ENCODE peak calls at places on chromosomes 3 and 15, in six cellular contexts. Y is CD4-positive, CD25-positive, alpha-beta regulatory T cell; F is thyroid gland; Z is brain microvascular endothelial cell; J is sigmoid colon; K is heart left ventricle. Q is an unnamed sample.
A peak's percentile ranks its signal among the peaks of the same experiment; 100 is the strongest.

GRCh38 chr3:155548194-155548593 is 196.7 kb downstream of the PLCH1 start:
- DNase-seq in Y (no peak), F (no peak), Z (peak; percentile 17), J (no peak), K (no peak), Q (no peak)

GRCh38 chr3:17091895-17092294 is 207.1 kb downstream of the PLCL2 start:
- DNase-seq in Y (no peak), F (no peak), Z (no peak), J (no peak), K (no peak), Q (no peak)

GRCh38 chr3:196611761-196612483 is 27.6 kb upstream of the NRROS start:
- DNase-seq in Y (peak; percentile 48), F (no peak), Z (no peak), J (no peak), K (no peak), Q (no peak)

GRCh38 chr3:155356594-155357370 is 63.3 kb upstream of the STRIT1 start:
- DNase-seq in Y (no peak), F (no peak), Z (no peak), J (no peak), K (no peak), Q (peak; percentile 53)

GRCh38 chr3:140532793-140533330 is 145.0 kb upstream of the TRIM42 start:
- DNase-seq in Y (no peak), F (no peak), Z (no peak), J (no peak), K (no peak), Q (no peak)

GRCh38 chr3:111924283-111924682 is 54.5 kb upstream of the ABHD10 start:
- DNase-seq in Y (no peak), F (peak; percentile 74), Z (no peak), J (peak; percentile 93), K (peak; percentile 70), Q (no peak)

GRCh38 chr3:58874795-58875194 is 175.0 kb downstream of the CFAP20DC start:
- DNase-seq in Y (peak; percentile 27), F (no peak), Z (peak; percentile 9), J (no peak), K (no peak), Q (no peak)

GRCh38 chr15:92803852-92804609 is 96.1 kb upstream of the CHD2 start:
- DNase-seq in Y (peak; percentile 43), F (peak; percentile 91), Z (peak; percentile 99), J (peak; percentile 92), K (no peak), Q (peak; percentile 57)

GRCh38 chr3:170992854-170993253 is 33.7 kb downstream of the SLC2A2 start:
- DNase-seq in Y (no peak), F (no peak), Z (no peak), J (no peak), K (no peak), Q (no peak)

GRCh38 chr3:140771030-140771677 is 93.3 kb downstream of the TRIM42 start:
- DNase-seq in Y (no peak), F (no peak), Z (no peak), J (no peak), K (no peak), Q (no peak)

GRCh38 chr15:27902680-27903385 is 196.3 kb downstream of the OCA2 start:
- DNase-seq in Y (no peak), F (no peak), Z (no peak), J (no peak), K (no peak), Q (no peak)

GRCh38 chr3:124883191-124883747 is 3.9 kb downstream of the ITGB5 start:
- DNase-seq in Y (no peak), F (no peak), Z (no peak), J (no peak), K (no peak), Q (peak; percentile 28)
- H3K4me3 ChIP-seq in Y (no peak overlapping the region), F (no peak overlapping the region), Z (no peak overlapping the region), J (no peak overlapping the region), K (no peak overlapping the region), Q (no peak overlapping the region)

GRCh38 chr3:183951459-183951858 is 66.2 kb downstream of the ABCC5 start:
- DNase-seq in Y (no peak), F (no peak), Z (no peak), J (no peak), K (no peak), Q (no peak)
- H3K36me3 ChIP-seq in Y (peaks cover 27% of the 10 kb centered on the region), F (peaks cover 20% of the 10 kb centered on the region), Z (peaks cover 28% of the 10 kb centered on the region), J (peaks cover 87% of the 10 kb centered on the region), K (peaks cover 20% of the 10 kb centered on the region), Q (peaks cover 29% of the 10 kb centered on the region)

DNA sequence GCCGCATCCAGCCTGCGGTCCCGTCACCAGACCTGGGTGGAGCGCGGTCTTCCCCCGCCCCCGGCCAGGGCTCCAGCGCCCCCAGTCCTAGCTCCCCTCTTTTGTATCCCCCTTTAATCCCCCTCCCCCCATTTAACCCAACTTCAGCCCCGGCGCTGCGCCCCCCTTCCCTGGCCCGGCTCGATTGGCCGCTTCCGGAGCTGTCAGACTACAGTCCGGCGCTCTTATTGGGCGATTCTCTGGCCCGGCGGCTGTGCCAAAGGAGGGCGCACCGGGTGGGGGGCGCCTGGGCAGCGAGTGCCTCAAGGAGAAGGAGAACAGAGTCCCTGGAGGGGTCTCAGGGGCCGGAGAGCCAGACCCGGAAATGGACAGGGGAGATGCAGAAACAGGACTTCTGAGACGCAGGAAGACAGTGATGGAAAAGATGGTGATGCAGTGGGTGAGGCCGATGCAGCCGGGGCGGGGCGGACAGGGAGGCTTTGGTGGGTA is 1.1 kb upstream of the ADCY5 start:
- DNase-seq in Y (no peak), F (no peak), Z (no peak), J (no peak), K (no peak), Q (no peak)
- H3K27me3 ChIP-seq in Y (peaks cover 17% of the 10 kb centered on the region), F (peaks cover 19% of the 10 kb centered on the region), Z (peaks cover 48% of the 10 kb centered on the region), J (no peaks in the 10 kb centered on the region), K (peaks cover 5% of the 10 kb centered on the region), Q (peaks cover 32% of the 10 kb centered on the region)

DNA sequence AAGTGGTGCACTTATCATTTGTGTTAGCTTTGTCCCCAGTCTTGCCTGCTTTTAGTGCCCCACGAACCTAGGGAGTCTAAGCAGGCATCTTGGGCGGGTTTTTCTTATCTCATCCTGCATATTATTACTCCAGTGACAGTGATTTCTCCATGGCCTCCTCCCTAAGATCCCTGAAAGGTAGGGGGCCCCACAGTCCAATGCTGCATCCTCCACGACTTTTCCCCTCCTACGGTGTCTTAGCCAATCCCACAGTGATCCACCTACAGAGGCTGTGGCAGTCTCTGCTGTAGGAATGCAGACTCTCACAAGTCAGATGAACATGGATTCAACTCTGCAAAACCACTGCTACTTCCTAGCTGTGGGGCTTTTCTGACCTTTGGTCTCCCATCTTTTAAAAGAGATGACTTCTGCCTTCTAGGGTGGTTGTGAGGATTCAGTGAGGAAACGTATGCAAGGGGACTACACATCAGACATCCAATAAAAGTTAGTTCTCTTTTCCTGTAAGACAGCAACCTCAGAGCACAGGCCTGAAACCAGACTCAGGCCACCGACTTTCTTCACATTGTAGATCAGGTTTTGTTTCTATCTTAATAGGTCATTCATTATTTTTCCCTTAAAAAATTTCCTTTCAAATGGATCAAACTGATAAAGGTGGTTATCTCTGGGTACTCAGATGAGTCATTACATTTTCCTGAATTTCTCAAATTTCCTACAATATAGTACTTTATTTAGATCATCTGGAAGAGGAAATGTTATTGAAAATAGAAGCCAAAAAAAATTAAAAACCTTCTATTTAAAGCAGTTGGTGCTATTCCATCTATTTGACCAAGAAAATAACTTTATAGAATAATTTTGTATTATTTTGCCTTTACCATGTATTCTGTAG is 23.2 kb downstream of the ILDR1 start:
- DNase-seq in Y (no peak), F (no peak), Z (no peak), J (no peak), K (no peak), Q (no peak)
- H3K4me3 ChIP-seq in Y (no peak overlapping the region), F (no peak overlapping the region), Z (no peak overlapping the region), J (no peak overlapping the region), K (no peak overlapping the region), Q (no peak overlapping the region)

GRCh38 chr3:143173242-143173641 is 53.7 kb downstream of the CHST2 start:
- DNase-seq in Y (no peak), F (no peak), Z (no peak), J (no peak), K (no peak), Q (no peak)
- H3K36me3 ChIP-seq in Y (no peaks in the 10 kb centered on the region), F (no peaks in the 10 kb centered on the region), Z (no peaks in the 10 kb centered on the region), J (no peaks in the 10 kb centered on the region), K (no peaks in the 10 kb centered on the region), Q (no peaks in the 10 kb centered on the region)

GRCh38 chr3:10467904-10468610 is 37.3 kb downstream of the ATP2B2 start:
- DNase-seq in Y (no peak), F (no peak), Z (no peak), J (no peak), K (no peak), Q (no peak)
- H3K27me3 ChIP-seq in Y (peaks cover 2% of the 10 kb centered on the region), F (no peaks in the 10 kb centered on the region), Z (no peaks in the 10 kb centered on the region), J (peaks cover 4% of the 10 kb centered on the region), K (peaks cover 48% of the 10 kb centered on the region), Q (peaks cover 17% of the 10 kb centered on the region)

GRCh38 chr3:121660356-121661171 is at the start of gene HCLS1:
- DNase-seq in Y (peak; percentile 91), F (peak; percentile 14), Z (no peak), J (peak; percentile 76), K (peak; percentile 69), Q (peak; percentile 24)
- H3K4me3 ChIP-seq in Y (peak within 1 kb of the TSS; percentile 95), F (no peak within 1 kb of the TSS), Z (no peak within 1 kb of the TSS), J (peak within 1 kb of the TSS; percentile 32), K (peak within 1 kb of the TSS; percentile 29), Q (peak within 1 kb of the TSS; percentile 31)